ENCODE peak calls at places on chromosome 20, in nine cellular contexts. E, P, R, X, H, Z, V, N and Q are unnamed samples.

GRCh38 chr20:8940311-8940710 is 128.6 kb upstream of the PLCB4 start:
- DNase-seq in E (no peak), P (no peak), R (no peak), X (no peak), H (no peak), Z (no peak), V (no peak), N (no peak), Q (peak; percentile 81)

GRCh38 chr20:914727-915498 is 1.2 kb downstream of the ANGPT4 start:
- DNase-seq in E (no peak), P (no peak), R (no peak), X (no peak), H (no peak), Z (no peak), V (no peak), N (no peak), Q (peak; percentile 20)

GRCh38 chr20:33490023-33490933 is at the start of gene CBFA2T2:
- DNase-seq in E (peak; percentile 65), P (no peak), R (no peak), X (no peak), H (no peak), Z (peak; percentile 34), V (peak; percentile 67), N (peak; percentile 62), Q (peak; percentile 58)

GRCh38 chr20:58688838-58689237 is 3.8 kb upstream of the NPEPL1 start:
- DNase-seq in E (no peak), P (no peak), R (peak; percentile 21), X (no peak), H (no peak), Z (no peak), V (no peak), N (no peak), Q (no peak)

GRCh38 chr20:42567409-42567808 is 622.3 kb downstream of the PTPRT start:
- DNase-seq in E (no peak), P (no peak), R (no peak), X (no peak), H (no peak), Z (no peak), V (no peak), N (no peak), Q (no peak)

GRCh38 chr20:44471481-44471882 is 4.2 kb upstream of the TTPAL start:
- DNase-seq in E (no peak), P (no peak), R (no peak), X (no peak), H (no peak), Z (peak; percentile 86), V (no peak), N (no peak), Q (no peak)

GRCh38 chr20:51404297-51405060 is 138.0 kb downstream of the NFATC2 start:
- DNase-seq in E (peak; percentile 73), P (no peak), R (peak; percentile 55), X (peak; percentile 69), H (no peak), Z (no peak), V (no peak), N (no peak), Q (no peak)

GRCh38 chr20:45014671-45015415 is 48.5 kb downstream of the STK4 start:
- DNase-seq in E (no peak), P (no peak), R (no peak), X (no peak), H (no peak), Z (no peak), V (no peak), N (no peak), Q (no peak)

GRCh38 chr20:17825949-17826843 is 126.4 kb downstream of the BANF2 start:
- DNase-seq in E (no peak), P (no peak), R (no peak), X (no peak), H (no peak), Z (peak; percentile 44), V (no peak), N (no peak), Q (no peak)

GRCh38 chr20:57835462-57836455 is 125.9 kb upstream of the PMEPA1 start:
- DNase-seq in E (no peak), P (no peak), R (no peak), X (peak; percentile 61), H (no peak), Z (no peak), V (no peak), N (no peak), Q (no peak)

GRCh38 chr20:44071526-44072111 is 115.4 kb downstream of the JPH2 start:
- DNase-seq in E (no peak), P (no peak), R (peak; percentile 16), X (no peak), H (peak; percentile 87), Z (no peak), V (no peak), N (no peak), Q (no peak)

GRCh38 chr20:11676618-11677289 is 240.9 kb upstream of the BTBD3 start:
- DNase-seq in E (peak; percentile 46), P (peak; percentile 25), R (no peak), X (no peak), H (no peak), Z (peak; percentile 62), V (peak; percentile 43), N (no peak), Q (peak; percentile 9)

GRCh38 chr20:33835773-33836172 is 24.6 kb downstream of the CHMP4B start:
- DNase-seq in E (peak; percentile 53), P (no peak), R (no peak), X (no peak), H (no peak), Z (no peak), V (no peak), N (peak; percentile 64), Q (no peak)

GRCh38 chr20:23163562-23163961 is 77.4 kb upstream of the CD93 start:
- DNase-seq in E (no peak), P (no peak), R (no peak), X (no peak), H (no peak), Z (no peak), V (no peak), N (no peak), Q (no peak)

GRCh38 chr20:26277339-26277738 is 580.7 kb upstream of the ZNF337 start:
- DNase-seq in E (no peak), P (no peak), R (no peak), X (peak; percentile 20), H (no peak), Z (no peak), V (no peak), N (no peak), Q (no peak)

GRCh38 chr20:5088688-5089087 is 31.1 kb downstream of the PCNA start:
- DNase-seq in E (no peak), P (no peak), R (no peak), X (no peak), H (no peak), Z (no peak), V (no peak), N (no peak), Q (no peak)

GRCh38 chr20:5080384-5080877 is 39.3 kb downstream of the PCNA start:
- DNase-seq in E (peak; percentile 42), P (no peak), R (peak; percentile 46), X (no peak), H (no peak), Z (no peak), V (peak; percentile 68), N (no peak), Q (peak; percentile 49)

GRCh38 chr20:5081196-5081595 is 38.6 kb downstream of the PCNA start:
- DNase-seq in E (no peak), P (no peak), R (no peak), X (no peak), H (no peak), Z (no peak), V (no peak), N (no peak), Q (no peak)

GRCh38 chr20:5090191-5090590 is 29.6 kb downstream of the PCNA start:
- DNase-seq in E (no peak), P (no peak), R (no peak), X (no peak), H (no peak), Z (no peak), V (no peak), N (no peak), Q (no peak)

GRCh38 chr20:5085380-5085779 is 34.4 kb downstream of the PCNA start:
- DNase-seq in E (peak; percentile 21), P (no peak), R (peak; percentile 29), X (no peak), H (no peak), Z (no peak), V (no peak), N (no peak), Q (peak; percentile 34)
- H3K4me1 ChIP-seq in E (peaks cover 9% of the 10 kb centered on the region), P (peaks cover 5% of the 10 kb centered on the region), R (peaks cover 4% of the 10 kb centered on the region), X (peaks cover 5% of the 10 kb centered on the region), H (no peaks in the 10 kb centered on the region), Z (peaks cover 3% of the 10 kb centered on the region), V (peaks cover 3% of the 10 kb centered on the region), N (no peaks in the 10 kb centered on the region), Q (no peaks in the 10 kb centered on the region)

GRCh38 chr20:62550087-62550565 is 74.3 kb upstream of the GATA5 start:
- DNase-seq in E (no peak), P (peak; percentile 61), R (no peak), X (peak; percentile 80), H (no peak), Z (no peak), V (peak; percentile 47), N (peak; percentile 48), Q (peak; percentile 37)
- TF ChIP-seq POLR2A in E (no peak), P (no peak), R (no peak), X (no peak), H (no peak), Z (no peak), V (no peak), N (no peak), Q (no peak)

DNA sequence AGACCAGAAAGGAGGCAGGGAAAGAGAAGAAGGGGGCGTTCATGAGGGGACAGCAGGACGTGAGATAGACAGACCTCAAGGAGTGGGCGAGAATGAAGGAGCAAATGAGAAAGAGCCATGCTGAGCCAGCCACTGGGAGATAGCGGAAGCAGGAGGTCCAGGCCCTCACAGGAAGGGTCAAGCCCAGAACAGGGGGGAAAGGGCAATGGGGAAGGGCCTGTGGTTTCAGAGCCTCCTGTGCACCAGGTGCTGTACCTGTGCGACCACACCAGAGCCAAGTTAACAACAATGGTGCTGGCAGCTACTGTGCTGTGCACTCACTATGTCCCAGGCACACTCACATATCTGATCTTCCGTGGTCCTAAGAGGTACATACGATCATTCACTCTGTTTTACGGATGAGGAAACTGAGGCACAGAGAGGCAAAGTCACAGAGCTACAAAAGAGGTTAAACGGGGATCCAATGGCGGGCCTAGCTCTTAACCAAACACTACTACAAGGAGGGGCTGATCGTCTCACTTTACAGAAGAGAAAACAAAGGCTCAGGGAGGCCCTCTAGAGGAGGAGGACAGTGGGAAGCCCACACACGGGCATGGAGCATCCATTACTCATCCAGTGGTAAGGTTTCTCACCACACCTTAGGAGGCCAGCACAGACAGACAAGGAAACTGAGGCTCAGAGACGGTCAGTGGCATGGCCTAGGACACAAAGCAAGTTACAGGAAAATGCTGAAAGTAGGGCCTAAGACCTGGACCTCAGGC is 129.1 kb downstream of the PREX1 start:
- DNase-seq in E (no peak), P (peak; percentile 40), R (no peak), X (no peak), H (no peak), Z (no peak), V (no peak), N (no peak), Q (no peak)
- TF ChIP-seq CTCF in E (no peak), P (peak; percentile 44), R (no peak), X (no peak), H (no peak), Z (no peak), V (no peak), N (no peak), Q (no peak)

DNA sequence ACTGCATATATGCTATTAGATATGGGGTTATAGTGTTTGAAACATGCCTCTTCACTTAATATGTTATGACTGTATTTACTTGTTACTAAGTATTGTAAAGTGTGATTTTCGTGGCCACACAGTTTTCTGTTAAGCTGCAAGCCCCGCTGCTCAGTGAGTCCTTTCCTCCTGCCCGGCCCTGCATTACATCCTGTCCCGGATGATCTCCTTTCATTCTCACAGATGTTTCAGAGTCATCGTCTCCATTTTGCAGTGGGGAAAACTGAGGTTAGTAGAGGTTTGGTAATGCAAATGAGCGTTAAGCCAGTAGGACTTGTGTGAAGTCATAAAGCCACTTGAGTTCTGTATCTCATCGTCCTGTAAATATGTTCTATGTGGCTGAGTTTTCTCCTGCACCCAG is 155.5 kb downstream of the CFAP61 start:
- DNase-seq in E (no peak), P (no peak), R (no peak), X (no peak), H (no peak), Z (no peak), V (no peak), N (no peak), Q (no peak)
- H3K4me1 ChIP-seq in E (peaks cover 15% of the 10 kb centered on the region), P (no peaks in the 10 kb centered on the region), R (no peaks in the 10 kb centered on the region), X (no peaks in the 10 kb centered on the region), H (no peaks in the 10 kb centered on the region), Z (no peaks in the 10 kb centered on the region), V (no peaks in the 10 kb centered on the region), N (no peaks in the 10 kb centered on the region), Q (no peaks in the 10 kb centered on the region)